ENCODE peak calls at places on chromosomes 6 and 20, in ten cellular contexts. One of them, this sample, is unnamed.

GRCh38 chr20:58155148-58155925 is 73.1 kb downstream of the ANKRD60 start:
- DNase-seq in neural crest cell: no peak
- DNase-seq in psoas muscle: no peak
- DNase-seq in cardiac fibroblast: no peak
- DNase-seq in ovary: no peak
- DNase-seq in Calu3: no peak
- DNase-seq in RWPE1: no peak
- DNase-seq in lung: no peak
- DNase-seq in WERI-Rb-1: no peak
- DNase-seq in progenitor cell of endocrine pancreas: no peak
- DNase-seq in this sample: no peak

GRCh38 chr6:87968435-87969278 is 79.0 kb upstream of the SPACA1 start:
- DNase-seq in neural crest cell: peak
- DNase-seq in psoas muscle: no peak
- DNase-seq in cardiac fibroblast: peak
- DNase-seq in ovary: peak
- DNase-seq in Calu3: peak
- DNase-seq in RWPE1: no peak
- DNase-seq in lung: peak
- DNase-seq in WERI-Rb-1: no peak
- DNase-seq in progenitor cell of endocrine pancreas: peak
- DNase-seq in this sample: peak

GRCh38 chr20:41145821-41146620 is 8.7 kb downstream of the PLCG1 start:
- DNase-seq in neural crest cell: no peak
- DNase-seq in psoas muscle: peak
- DNase-seq in cardiac fibroblast: peak
- DNase-seq in ovary: no peak
- DNase-seq in Calu3: no peak
- DNase-seq in RWPE1: no peak
- DNase-seq in lung: peak
- DNase-seq in WERI-Rb-1: no peak
- DNase-seq in progenitor cell of endocrine pancreas: no peak
- DNase-seq in this sample: no peak

GRCh38 chr6:111980979-111981378 is 72.9 kb upstream of the CCN6 start:
- DNase-seq in neural crest cell: no peak
- DNase-seq in psoas muscle: peak
- DNase-seq in cardiac fibroblast: no peak
- DNase-seq in ovary: no peak
- DNase-seq in Calu3: no peak
- DNase-seq in RWPE1: no peak
- DNase-seq in lung: no peak
- DNase-seq in WERI-Rb-1: no peak
- DNase-seq in progenitor cell of endocrine pancreas: no peak
- DNase-seq in this sample: no peak

GRCh38 chr20:61925555-61926252 is 140.0 kb downstream of the TAF4 start:
- DNase-seq in neural crest cell: no peak
- DNase-seq in psoas muscle: peak
- DNase-seq in cardiac fibroblast: peak
- DNase-seq in ovary: no peak
- DNase-seq in Calu3: peak
- DNase-seq in RWPE1: peak
- DNase-seq in lung: no peak
- DNase-seq in WERI-Rb-1: no peak
- DNase-seq in progenitor cell of endocrine pancreas: no peak
- DNase-seq in this sample: no peak

GRCh38 chr20:62496525-62497218 is 20.9 kb upstream of the GATA5 start:
- DNase-seq in neural crest cell: peak
- DNase-seq in psoas muscle: no peak
- DNase-seq in cardiac fibroblast: no peak
- DNase-seq in ovary: no peak
- DNase-seq in Calu3: peak
- DNase-seq in RWPE1: peak
- DNase-seq in lung: no peak
- DNase-seq in WERI-Rb-1: peak
- DNase-seq in progenitor cell of endocrine pancreas: peak
- DNase-seq in this sample: peak

GRCh38 chr20:8388707-8389106 is 256.6 kb downstream of the PLCB1 start:
- DNase-seq in neural crest cell: no peak
- DNase-seq in psoas muscle: no peak
- DNase-seq in cardiac fibroblast: peak
- DNase-seq in ovary: no peak
- DNase-seq in Calu3: no peak
- DNase-seq in RWPE1: no peak
- DNase-seq in lung: no peak
- DNase-seq in WERI-Rb-1: no peak
- DNase-seq in progenitor cell of endocrine pancreas: no peak
- DNase-seq in this sample: no peak

GRCh38 chr6:35049885-35050284 is 91.3 kb downstream of the TCP11 start:
- DNase-seq in neural crest cell: no peak
- DNase-seq in psoas muscle: no peak
- DNase-seq in cardiac fibroblast: peak
- DNase-seq in ovary: no peak
- DNase-seq in Calu3: no peak
- DNase-seq in RWPE1: no peak
- DNase-seq in lung: no peak
- DNase-seq in WERI-Rb-1: peak
- DNase-seq in progenitor cell of endocrine pancreas: no peak
- DNase-seq in this sample: no peak

DNA sequence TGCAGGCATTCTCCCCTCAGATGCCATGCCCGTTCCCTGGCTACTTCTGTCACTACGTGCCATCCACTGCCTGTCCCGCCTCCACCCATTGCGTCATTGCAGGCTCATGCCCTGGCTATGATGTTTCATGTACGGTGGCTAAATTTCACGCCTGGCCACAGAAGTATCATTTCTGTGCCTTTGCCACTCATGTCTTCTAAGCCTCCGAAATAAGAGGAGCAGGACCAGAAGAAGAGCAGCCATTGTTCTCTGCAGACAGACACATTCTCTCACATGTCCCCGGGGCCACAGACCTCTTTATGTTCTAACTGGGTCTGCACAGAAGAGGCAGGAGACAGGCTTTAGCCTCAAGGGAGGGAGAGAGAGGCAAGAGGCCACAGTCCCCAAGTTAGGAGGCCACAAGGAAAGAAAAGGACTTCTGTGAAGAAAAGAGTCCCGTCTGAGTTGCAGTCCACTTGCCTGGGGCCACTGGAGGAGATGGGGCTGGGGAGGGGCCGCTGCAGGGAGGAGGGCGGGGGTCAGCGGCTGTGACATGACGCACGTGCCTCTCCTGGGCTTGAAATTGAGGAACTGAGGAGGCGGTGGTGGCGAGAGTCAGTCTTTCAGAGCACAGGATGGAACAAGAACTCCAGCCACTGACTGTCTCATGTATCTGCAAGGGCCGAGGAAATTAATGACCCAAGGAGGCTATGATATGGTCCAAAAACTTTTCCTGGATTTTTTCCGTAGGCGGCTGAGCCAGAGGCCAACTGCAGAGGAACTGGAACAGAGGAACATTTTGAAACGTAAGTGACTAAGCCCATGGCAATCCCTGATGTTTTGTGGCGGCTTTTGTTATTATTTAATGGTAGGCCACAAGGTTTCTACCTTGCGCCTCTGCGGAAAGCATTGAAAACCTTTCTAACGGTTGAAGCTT is 55.9 kb downstream of the TBC1D7 start:
- DNase-seq in neural crest cell: peak
- DNase-seq in psoas muscle: peak
- DNase-seq in cardiac fibroblast: no peak
- DNase-seq in ovary: no peak
- DNase-seq in Calu3: no peak
- DNase-seq in RWPE1: no peak
- DNase-seq in lung: peak
- DNase-seq in WERI-Rb-1: no peak
- DNase-seq in progenitor cell of endocrine pancreas: no peak
- DNase-seq in this sample: peak
- TF ChIP-seq CTCF in neural crest cell: no peak
- TF ChIP-seq CTCF in psoas muscle: no peak
- TF ChIP-seq CTCF in cardiac fibroblast: no peak
- TF ChIP-seq CTCF in ovary: no peak
- TF ChIP-seq CTCF in Calu3: no peak
- TF ChIP-seq CTCF in RWPE1: no peak
- TF ChIP-seq CTCF in lung: no peak
- TF ChIP-seq CTCF in WERI-Rb-1: no peak
- TF ChIP-seq CTCF in progenitor cell of endocrine pancreas: no peak
- TF ChIP-seq CTCF in this sample: no peak

GRCh38 chr6:130677766-130678165 is 149.4 kb upstream of the SMLR1 start:
- DNase-seq in neural crest cell: no peak
- DNase-seq in psoas muscle: no peak
- DNase-seq in cardiac fibroblast: no peak
- DNase-seq in ovary: no peak
- DNase-seq in Calu3: no peak
- DNase-seq in RWPE1: no peak
- DNase-seq in lung: no peak
- DNase-seq in WERI-Rb-1: no peak
- DNase-seq in progenitor cell of endocrine pancreas: no peak
- DNase-seq in this sample: no peak

GRCh38 chr6:130677312-130677711 is 149.9 kb upstream of the SMLR1 start:
- DNase-seq in neural crest cell: no peak
- DNase-seq in psoas muscle: no peak
- DNase-seq in cardiac fibroblast: no peak
- DNase-seq in ovary: no peak
- DNase-seq in Calu3: no peak
- DNase-seq in RWPE1: no peak
- DNase-seq in lung: no peak
- DNase-seq in WERI-Rb-1: no peak
- DNase-seq in progenitor cell of endocrine pancreas: no peak
- DNase-seq in this sample: no peak

GRCh38 chr6:130676773-130677144 is 150.4 kb upstream of the SMLR1 start:
- DNase-seq in neural crest cell: no peak
- DNase-seq in psoas muscle: no peak
- DNase-seq in cardiac fibroblast: no peak
- DNase-seq in ovary: no peak
- DNase-seq in Calu3: no peak
- DNase-seq in RWPE1: no peak
- DNase-seq in lung: no peak
- DNase-seq in WERI-Rb-1: no peak
- DNase-seq in progenitor cell of endocrine pancreas: no peak
- DNase-seq in this sample: no peak

GRCh38 chr6:130675072-130675471 is 152.1 kb upstream of the SMLR1 start:
- DNase-seq in neural crest cell: no peak
- DNase-seq in psoas muscle: no peak
- DNase-seq in cardiac fibroblast: peak
- DNase-seq in ovary: no peak
- DNase-seq in Calu3: peak
- DNase-seq in RWPE1: peak
- DNase-seq in lung: no peak
- DNase-seq in WERI-Rb-1: no peak
- DNase-seq in progenitor cell of endocrine pancreas: no peak
- DNase-seq in this sample: no peak

GRCh38 chr6:130676077-130676772 is 151.0 kb upstream of the SMLR1 start:
- DNase-seq in neural crest cell: no peak
- DNase-seq in psoas muscle: no peak
- DNase-seq in cardiac fibroblast: no peak
- DNase-seq in ovary: peak
- DNase-seq in Calu3: no peak
- DNase-seq in RWPE1: no peak
- DNase-seq in lung: no peak
- DNase-seq in WERI-Rb-1: peak
- DNase-seq in progenitor cell of endocrine pancreas: no peak
- DNase-seq in this sample: no peak
- TF ChIP-seq CTCF in neural crest cell: no peak
- TF ChIP-seq CTCF in psoas muscle: no peak
- TF ChIP-seq CTCF in cardiac fibroblast: no peak
- TF ChIP-seq CTCF in ovary: no peak
- TF ChIP-seq CTCF in Calu3: no peak
- TF ChIP-seq CTCF in RWPE1: no peak
- TF ChIP-seq CTCF in lung: no peak
- TF ChIP-seq CTCF in WERI-Rb-1: peak
- TF ChIP-seq CTCF in progenitor cell of endocrine pancreas: no peak
- TF ChIP-seq CTCF in this sample: no peak

GRCh38 chr6:26450240-26450639 is 7.5 kb upstream of the BTN2A1 start:
- DNase-seq in neural crest cell: no peak
- DNase-seq in psoas muscle: no peak
- DNase-seq in cardiac fibroblast: no peak
- DNase-seq in ovary: no peak
- DNase-seq in Calu3: no peak
- DNase-seq in RWPE1: no peak
- DNase-seq in lung: no peak
- DNase-seq in WERI-Rb-1: no peak
- DNase-seq in progenitor cell of endocrine pancreas: no peak
- DNase-seq in this sample: no peak
- TF ChIP-seq CTCF in neural crest cell: no peak
- TF ChIP-seq CTCF in psoas muscle: no peak
- TF ChIP-seq CTCF in cardiac fibroblast: peak
- TF ChIP-seq CTCF in ovary: no peak
- TF ChIP-seq CTCF in Calu3: no peak
- TF ChIP-seq CTCF in RWPE1: no peak
- TF ChIP-seq CTCF in lung: no peak
- TF ChIP-seq CTCF in WERI-Rb-1: no peak
- TF ChIP-seq CTCF in progenitor cell of endocrine pancreas: no peak
- TF ChIP-seq CTCF in this sample: no peak

GRCh38 chr6:101429845-101430244 is 36.3 kb downstream of the GRIK2 start:
- DNase-seq in neural crest cell: no peak
- DNase-seq in psoas muscle: no peak
- DNase-seq in cardiac fibroblast: no peak
- DNase-seq in ovary: no peak
- DNase-seq in Calu3: no peak
- DNase-seq in RWPE1: no peak
- DNase-seq in lung: no peak
- DNase-seq in WERI-Rb-1: no peak
- DNase-seq in progenitor cell of endocrine pancreas: no peak
- DNase-seq in this sample: no peak

GRCh38 chr6:101434601-101435000 is 41.1 kb downstream of the GRIK2 start:
- DNase-seq in neural crest cell: no peak
- DNase-seq in psoas muscle: no peak
- DNase-seq in cardiac fibroblast: no peak
- DNase-seq in ovary: no peak
- DNase-seq in Calu3: no peak
- DNase-seq in RWPE1: no peak
- DNase-seq in lung: no peak
- DNase-seq in WERI-Rb-1: no peak
- DNase-seq in progenitor cell of endocrine pancreas: no peak
- DNase-seq in this sample: no peak

GRCh38 chr6:101435028-101435427 is 41.5 kb downstream of the GRIK2 start:
- DNase-seq in neural crest cell: no peak
- DNase-seq in psoas muscle: no peak
- DNase-seq in cardiac fibroblast: no peak
- DNase-seq in ovary: no peak
- DNase-seq in Calu3: no peak
- DNase-seq in RWPE1: no peak
- DNase-seq in lung: no peak
- DNase-seq in WERI-Rb-1: no peak
- DNase-seq in progenitor cell of endocrine pancreas: no peak
- DNase-seq in this sample: no peak

GRCh38 chr6:101433141-101433540 is 39.6 kb downstream of the GRIK2 start:
- DNase-seq in neural crest cell: no peak
- DNase-seq in psoas muscle: no peak
- DNase-seq in cardiac fibroblast: no peak
- DNase-seq in ovary: no peak
- DNase-seq in Calu3: no peak
- DNase-seq in RWPE1: no peak
- DNase-seq in lung: no peak
- DNase-seq in WERI-Rb-1: no peak
- DNase-seq in progenitor cell of endocrine pancreas: no peak
- DNase-seq in this sample: no peak

DNA sequence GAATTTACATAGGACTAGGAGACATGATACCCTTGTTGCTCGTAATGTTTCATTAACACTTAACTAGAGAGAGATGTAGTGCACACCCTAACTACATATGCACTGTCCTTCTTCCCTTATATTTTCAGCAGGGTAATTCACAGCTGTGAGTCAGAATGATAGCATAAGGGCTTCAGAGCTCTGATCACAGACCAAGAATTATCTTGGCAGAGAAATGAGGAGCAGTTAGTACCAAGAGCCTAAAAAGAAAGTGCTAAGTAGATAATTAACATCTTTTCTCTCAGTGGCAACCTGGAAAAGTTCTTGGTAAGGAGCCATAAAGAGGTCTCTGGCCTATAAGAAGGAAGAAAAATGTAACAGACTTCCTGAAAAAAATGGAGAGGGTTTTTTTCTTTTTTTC is 35.8 kb downstream of the GRIK2 start:
- DNase-seq in neural crest cell: no peak
- DNase-seq in psoas muscle: no peak
- DNase-seq in cardiac fibroblast: peak
- DNase-seq in ovary: no peak
- DNase-seq in Calu3: no peak
- DNase-seq in RWPE1: no peak
- DNase-seq in lung: no peak
- DNase-seq in WERI-Rb-1: no peak
- DNase-seq in progenitor cell of endocrine pancreas: no peak
- DNase-seq in this sample: no peak
- TF ChIP-seq CTCF in neural crest cell: no peak
- TF ChIP-seq CTCF in psoas muscle: no peak
- TF ChIP-seq CTCF in cardiac fibroblast: no peak
- TF ChIP-seq CTCF in ovary: no peak
- TF ChIP-seq CTCF in Calu3: no peak
- TF ChIP-seq CTCF in RWPE1: no peak
- TF ChIP-seq CTCF in lung: no peak
- TF ChIP-seq CTCF in WERI-Rb-1: no peak
- TF ChIP-seq CTCF in progenitor cell of endocrine pancreas: no peak
- TF ChIP-seq CTCF in this sample: no peak